ENCODE peak calls at places on chromosomes 6 and 20, in seven cellular contexts. N is heart left ventricle, Q is body of pancreas, B is ovary, V is K562, S is IMR-90, H is HCT116. Y is an unnamed sample. For H3K9me3, the result is how much of the 10 kb centered on the place peaks cover.

GRCh38 chr6:122620428-122620827 is 10.2 kb downstream of the PKIB start:
- DNase-seq in N (no peak), Q (no peak), B (no peak), V (no peak), S (no peak), H (no peak), Y (no peak)

GRCh38 chr6:122042851-122043250 is 356.6 kb upstream of the HSF2 start:
- DNase-seq in N (no peak), Q (no peak), B (peak), V (no peak), S (peak), H (no peak), Y (no peak)

GRCh38 chr6:84161190-84161589 is 66.3 kb downstream of the CEP162 start:
- DNase-seq in N (no peak), Q (no peak), B (no peak), V (no peak), S (no peak), H (no peak), Y (no peak)

GRCh38 chr6:28212510-28213212 is 12.4 kb upstream of the ZSCAN9 start:
- DNase-seq in N (no peak), Q (peak), B (no peak), V (peak), S (peak), H (peak), Y (peak)

GRCh38 chr6:82362144-82362543 is 1.5 kb upstream of the TPBG start:
- DNase-seq in N (no peak), Q (no peak), B (no peak), V (no peak), S (no peak), H (no peak), Y (no peak)

GRCh38 chr6:20542927-20543602 is 8.8 kb downstream of the CDKAL1 start:
- DNase-seq in N (no peak), Q (no peak), B (no peak), V (no peak), S (peak), H (no peak), Y (no peak)

GRCh38 chr20:25867776-25868649 is 171.4 kb upstream of the ZNF337 start:
- DNase-seq in N (peak), Q (peak), B (peak), V (peak), S (peak), H (no peak), Y (peak)

GRCh38 chr20:43736588-43737091 is 9.8 kb upstream of the GTSF1L start:
- DNase-seq in N (no peak), Q (no peak), B (no peak), V (peak), S (peak), H (no peak), Y (no peak)

GRCh38 chr6:52640170-52640569 is 30.7 kb upstream of the TMEM14A start:
- DNase-seq in N (no peak), Q (peak), B (no peak), V (no peak), S (peak), H (no peak), Y (no peak)

GRCh38 chr20:31857861-31858835 is 12.2 kb downstream of the DUSP15 start:
- DNase-seq in N (no peak), Q (no peak), B (peak), V (no peak), S (no peak), H (no peak), Y (peak)

GRCh38 chr6:2432258-2432657 is 186.9 kb upstream of the GMDS start:
- DNase-seq in N (no peak), Q (no peak), B (no peak), V (no peak), S (peak), H (peak), Y (no peak)

GRCh38 chr20:20806121-20806820 is 93.8 kb upstream of the RALGAPA2 start:
- DNase-seq in N (no peak), Q (no peak), B (no peak), V (no peak), S (no peak), H (no peak), Y (no peak)

GRCh38 chr6:136092897-136093296 is 157.2 kb downstream of the MTFR2 start:
- DNase-seq in N (no peak), Q (no peak), B (no peak), V (no peak), S (no peak), H (no peak), Y (no peak)

GRCh38 chr6:41625442-41625841 is 12.8 kb upstream of the MDFI start:
- DNase-seq in N (peak), Q (no peak), B (no peak), V (no peak), S (no peak), H (no peak), Y (no peak)

GRCh38 chr6:127738423-127738822 is 161.4 kb downstream of the C6orf58 start:
- DNase-seq in N (no peak), Q (no peak), B (no peak), V (no peak), S (no peak), H (no peak), Y (no peak)

GRCh38 chr6:35051997-35052583 is 89.0 kb downstream of the TCP11 start:
- DNase-seq in N (no peak), Q (no peak), B (no peak), V (no peak), S (no peak), H (no peak), Y (no peak)

GRCh38 chr20:18388860-18389259 is 78.0 kb downstream of the DZANK1 start:
- DNase-seq in N (no peak), Q (no peak), B (no peak), V (no peak), S (peak), H (peak), Y (no peak)

GRCh38 chr20:37852666-37853065 is 50.3 kb upstream of the VSTM2L start:
- DNase-seq in N (no peak), Q (no peak), B (no peak), V (no peak), S (peak), H (no peak), Y (no peak)

GRCh38 chr6:107246972-107247615 is 131.8 kb upstream of the BEND3 start:
- DNase-seq in N (no peak), Q (no peak), B (no peak), V (no peak), S (no peak), H (no peak), Y (no peak)

GRCh38 chr6:46734867-46735719 is at the start of gene PLA2G7:
- DNase-seq in N (no peak), Q (peak), B (peak), V (no peak), S (no peak), H (no peak), Y (no peak)

GRCh38 chr6:113616875-113617274 is 240.3 kb upstream of the MARCKS start:
- DNase-seq in N (no peak), Q (no peak), B (no peak), V (no peak), S (no peak), H (no peak), Y (no peak)

GRCh38 chr20:2767768-2768631 is 32.4 kb downstream of the CPXM1 start:
- DNase-seq in N (no peak), Q (peak), B (peak), V (no peak), S (peak), H (no peak), Y (no peak)

GRCh38 chr6:75791881-75792280 is 42.8 kb downstream of the MYO6 start:
- DNase-seq in N (no peak), Q (no peak), B (no peak), V (no peak), S (no peak), H (peak), Y (no peak)

GRCh38 chr20:17568972-17569471 is 853 bp upstream of the DSTN start:
- DNase-seq in N (peak), Q (peak), B (peak), V (peak), S (peak), H (peak), Y (peak)

GRCh38 chr6:111986651-111987050 is 67.3 kb upstream of the CCN6 start:
- DNase-seq in N (no peak), Q (no peak), B (no peak), V (no peak), S (no peak), H (no peak), Y (no peak)

GRCh38 chr6:79808846-79809245 is 138.5 kb downstream of the ELOVL4 start:
- DNase-seq in N (no peak), Q (no peak), B (no peak), V (no peak), S (no peak), H (no peak), Y (no peak)

GRCh38 chr6:119267506-119267905 is 82.1 kb downstream of the MAN1A1 start:
- DNase-seq in N (no peak), Q (no peak), B (no peak), V (no peak), S (no peak), H (no peak), Y (no peak)

GRCh38 chr6:119312441-119312840 is 37.1 kb downstream of the MAN1A1 start:
- DNase-seq in N (no peak), Q (no peak), B (no peak), V (peak), S (no peak), H (no peak), Y (no peak)

GRCh38 chr6:126380072-126380583 is 40.2 kb downstream of the CENPW start:
- DNase-seq in N (no peak), Q (no peak), B (no peak), V (no peak), S (no peak), H (no peak), Y (no peak)

GRCh38 chr20:56566621-56567020 is 33.6 kb downstream of the FAM209B start:
- DNase-seq in N (no peak), Q (no peak), B (no peak), V (no peak), S (no peak), H (no peak), Y (no peak)

GRCh38 chr20:36485286-36485685 is 56.0 kb upstream of the MYL9 start:
- DNase-seq in N (no peak), Q (no peak), B (no peak), V (no peak), S (no peak), H (no peak), Y (no peak)

GRCh38 chr6:68658338-68658737 is 23.3 kb downstream of the ADGRB3 start:
- DNase-seq in N (no peak), Q (no peak), B (no peak), V (no peak), S (no peak), H (no peak), Y (no peak)

GRCh38 chr6:22250486-22250885 is 46.4 kb downstream of the PRL start:
- DNase-seq in N (no peak), Q (no peak), B (no peak), V (no peak), S (no peak), H (no peak), Y (no peak)

GRCh38 chr20:4885877-4886276 is 115.4 kb downstream of the SLC23A2 start:
- DNase-seq in N (no peak), Q (no peak), B (no peak), V (no peak), S (no peak), H (no peak), Y (no peak)

GRCh38 chr6:116206231-116206903 is 47.5 kb downstream of the TSPYL4 start:
- DNase-seq in N (no peak), Q (no peak), B (no peak), V (no peak), S (no peak), H (no peak), Y (no peak)

GRCh38 chr6:168919455-168920179 is 334.0 kb downstream of the THBS2 start:
- DNase-seq in N (no peak), Q (no peak), B (no peak), V (no peak), S (no peak), H (no peak), Y (no peak)

GRCh38 chr20:8749101-8749500 is 319.8 kb upstream of the PLCB4 start:
- DNase-seq in N (no peak), Q (no peak), B (no peak), V (no peak), S (peak), H (no peak), Y (no peak)

DNA sequence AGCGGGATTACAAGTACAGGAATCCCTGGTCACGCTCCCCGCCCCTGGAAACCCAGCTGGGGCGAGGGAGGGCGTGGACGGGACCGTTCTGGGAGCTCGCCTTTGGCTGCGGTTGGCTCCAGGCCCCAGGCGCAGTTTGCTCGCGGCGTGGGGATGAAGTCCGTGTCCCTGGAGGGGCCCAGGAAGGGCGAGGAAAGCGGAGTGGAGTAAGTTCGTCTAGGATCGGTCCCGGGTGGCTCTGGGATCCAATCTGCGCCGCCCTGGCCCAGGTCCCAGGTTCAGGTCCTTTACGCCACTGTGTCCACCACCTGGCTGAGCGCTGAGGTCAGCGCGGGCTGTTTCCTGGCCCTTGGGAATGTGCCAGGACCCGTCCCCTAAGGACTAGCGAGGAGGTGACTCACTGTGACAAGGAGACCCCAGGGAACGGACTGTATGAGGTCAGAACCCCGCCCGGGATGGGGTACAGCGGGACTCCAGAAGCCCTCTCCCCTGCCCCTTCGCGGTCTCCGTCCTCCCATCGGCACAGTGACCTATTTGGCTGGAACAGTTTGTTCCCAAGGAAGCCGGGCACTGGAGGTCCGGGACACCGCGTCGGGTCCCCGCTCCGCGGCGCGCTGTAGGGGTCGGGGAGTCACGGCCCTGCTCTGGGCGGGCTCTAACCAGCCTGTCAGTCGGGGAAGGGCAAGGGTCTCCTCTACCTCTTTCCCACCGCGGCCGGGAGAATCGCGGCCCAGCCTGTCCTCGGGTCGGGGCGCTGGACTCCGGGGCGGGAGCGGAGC is 718 bp downstream of the CDKN1A start:
- DNase-seq in N (peak), Q (peak), B (peak), V (peak), S (peak), H (no peak), Y (peak)
- TF ChIP-seq POLR2A in N (no peak), Q (peak), B (peak), V (no peak), S (peak), H (no peak), Y (peak)

DNA sequence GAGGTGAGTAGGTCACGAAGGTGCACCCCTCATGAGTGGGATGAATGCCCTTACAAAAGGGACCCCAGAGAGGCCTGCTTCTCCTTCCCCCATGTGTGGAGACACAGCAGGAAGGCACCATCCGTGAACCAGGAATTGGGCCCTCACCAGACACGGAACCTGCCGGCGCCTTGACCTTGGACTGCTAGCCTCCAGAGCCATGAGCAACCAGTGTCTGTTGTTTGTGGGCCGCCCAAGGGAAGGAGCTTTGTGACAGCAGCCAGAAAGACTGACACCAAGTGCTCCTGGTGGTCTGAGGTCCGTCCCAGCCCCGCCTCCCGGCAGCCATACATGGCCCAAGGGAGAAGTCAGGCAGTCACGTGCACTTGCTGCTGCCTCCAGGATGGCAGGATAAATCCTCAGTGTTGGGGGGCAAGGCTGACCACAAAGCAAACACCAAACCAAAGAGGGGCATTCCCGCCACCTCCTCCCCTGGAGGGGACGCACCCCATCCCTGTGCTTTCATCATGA is 29.3 kb downstream of the CDH4 start:
- DNase-seq in N (no peak), Q (no peak), B (no peak), V (no peak), S (no peak), H (no peak), Y (no peak)
- H3K9me3 ChIP-seq in N (under half), Q (under half), B (under half), V (under half), S (under half), H (under half), Y (under half)

DNA sequence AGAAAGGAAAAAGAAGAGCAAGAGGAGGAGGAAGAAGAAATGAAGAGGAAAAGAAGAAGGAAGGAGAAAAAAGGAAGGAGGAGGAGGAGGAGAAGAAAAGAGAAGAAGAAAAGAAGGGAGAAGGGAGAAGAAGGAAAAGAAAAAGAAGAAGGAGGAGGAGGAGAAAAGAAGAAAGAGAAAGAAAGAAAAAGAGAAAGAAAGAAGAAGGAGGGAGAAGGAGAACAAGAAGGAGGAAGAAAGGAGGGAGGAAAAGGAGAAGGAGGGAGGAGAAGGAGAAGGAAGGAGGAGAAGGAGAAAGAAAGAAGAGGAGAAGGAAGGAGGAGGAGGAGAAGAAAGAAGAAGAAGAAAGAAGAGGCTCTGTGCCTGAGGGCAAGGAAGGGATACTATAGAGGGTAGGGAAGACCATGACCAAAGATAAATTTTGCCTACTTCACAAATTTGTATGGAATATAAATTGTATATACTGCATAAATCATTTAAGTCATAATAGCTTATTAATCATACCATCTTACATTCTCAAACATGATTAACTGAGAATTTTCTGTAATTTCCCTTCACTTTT is 55.7 kb downstream of the SESN1 start:
- DNase-seq in N (no peak), Q (no peak), B (no peak), V (no peak), S (no peak), H (no peak), Y (no peak)
- H3K27ac ChIP-seq in N (no peak), Q (no peak), B (no peak), V (no peak), S (no peak), H (no peak), Y (peak)

DNA sequence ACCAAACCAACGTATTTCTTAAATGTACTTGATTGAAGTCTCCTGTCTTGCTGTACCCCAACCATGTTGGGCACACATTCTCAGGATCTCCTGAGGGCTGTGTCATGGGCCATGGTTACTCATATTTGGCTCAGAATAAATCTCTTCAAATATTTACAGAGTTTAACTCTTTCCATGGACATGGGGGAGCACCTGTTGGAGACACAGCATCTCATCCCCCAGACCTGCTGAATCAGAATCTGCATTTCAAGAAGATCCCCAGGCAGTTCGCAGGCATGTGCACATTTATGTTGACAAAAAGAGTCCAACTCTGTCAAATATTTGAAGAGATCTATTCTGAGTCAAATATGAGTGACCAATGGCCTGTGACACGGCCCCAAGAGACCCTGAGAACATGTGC is 24.5 kb downstream of the PIGT start:
- DNase-seq in N (no peak), Q (no peak), B (no peak), V (no peak), S (no peak), H (no peak), Y (no peak)
- TF ChIP-seq POLR2A in N (no peak), Q (no peak), B (no peak), V (no peak), S (no peak), H (no peak), Y (no peak)

DNA sequence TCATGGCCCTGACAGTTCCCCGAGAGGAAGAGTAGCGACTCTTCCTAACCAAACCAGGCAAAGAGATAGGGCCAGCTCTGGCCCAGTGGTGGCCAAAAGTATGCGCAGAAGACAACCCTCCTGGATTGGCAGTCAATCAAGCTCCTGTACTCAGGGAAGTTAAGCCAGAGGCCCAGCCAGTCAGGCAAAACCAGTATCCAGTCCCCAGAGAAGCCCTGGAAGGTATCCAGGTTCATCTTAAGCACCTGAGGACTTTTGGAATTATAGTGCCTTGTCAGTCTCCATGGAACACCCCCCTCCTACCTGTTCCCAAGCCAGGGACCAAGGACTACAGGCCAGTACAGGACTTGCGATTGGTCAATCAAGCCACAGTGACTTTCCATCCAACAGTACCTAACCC is 298.3 kb downstream of the RNGTT start:
- DNase-seq in N (no peak), Q (no peak), B (no peak), V (no peak), S (no peak), H (no peak), Y (no peak)
- H3K9me3 ChIP-seq in N (under half), Q (under half), B (under half), V (under half), S (under half), H (under half), Y (under half)

GRCh38 chr6:150177260-150178246 is 34.7 kb downstream of the PPP1R14C start:
- DNase-seq in N (peak), Q (peak), B (no peak), V (no peak), S (peak), H (no peak), Y (no peak)
- H3K27ac ChIP-seq in N (peak), Q (peak), B (no peak), V (no peak), S (no peak), H (no peak), Y (peak)

Y was measured in gastrocnemius medialis.